ENCODE peak calls at places on chromosome X, in eight cellular contexts. Q is hippocampal formation; X is left cardiac atrium; D is AG08395; I is NCI-H2171 treated with DMSO at 0.1 percent for 48 hours; K is activated CD8-positive, alpha-beta memory T cell treated with anti-CD3 and anti-CD28 coated beads, Interleukin-2, amount 50 U/mL, for 48 hours; B is fibroblast of lung; U is B cell. M is an unnamed sample.

GRCh38 chrX:132842839-132843238 is 115.6 kb downstream of the HS6ST2 start:
- DNase-seq in D (no peak), B (no peak), K (no peak), X (no peak), I (no peak), U (no peak), Q (no peak), M (no peak)

GRCh38 chrX:45714864-45715263 is 514.2 kb upstream of the DIPK2B start:
- DNase-seq in D (peak), U (no peak), X (no peak), I (no peak), K (no peak), Q (no peak), B (peak), M (no peak)

GRCh38 chrX:107454302-107454701 is 4.8 kb downstream of the FRMPD3 start:
- DNase-seq in B (no peak), I (no peak), U (no peak), Q (no peak), K (no peak), D (peak), X (no peak), M (no peak)

GRCh38 chrX:106716463-106716862 is 10.0 kb upstream of the RNF128 start:
- DNase-seq in X (no peak), U (no peak), B (no peak), K (no peak), Q (no peak), D (no peak), I (no peak), M (no peak)

GRCh38 chrX:106378616-106379015 is 210.5 kb downstream of the PWWP3B start:
- DNase-seq in U (no peak), I (no peak), D (no peak), Q (no peak), B (no peak), X (no peak), K (no peak), M (no peak)

GRCh38 chrX:56762707-56763555 is 33.9 kb downstream of the NBDY start:
- DNase-seq in X (no peak), K (no peak), U (no peak), B (no peak), Q (no peak), D (no peak), I (no peak), M (peak)

GRCh38 chrX:103687696-103688191 is 1.2 kb upstream of the MORF4L2 start:
- DNase-seq in D (peak), B (peak), I (peak), U (no peak), Q (peak), X (peak), K (peak), M (no peak)

GRCh38 chrX:79375340-79375739 is 8.2 kb upstream of the ITM2A start:
- DNase-seq in X (no peak), B (no peak), D (no peak), I (no peak), K (no peak), U (no peak), Q (no peak), M (no peak)

GRCh38 chrX:11929476-11929875 is 171.4 kb downstream of the MSL3 start:
- DNase-seq in Q (no peak), X (no peak), K (no peak), I (peak), B (no peak), U (no peak), D (no peak), M (no peak)

GRCh38 chrX:105837227-105837626 is 14.9 kb downstream of the NRK start:
- DNase-seq in D (no peak), Q (no peak), X (peak), U (no peak), K (no peak), I (no peak), B (peak), M (peak)

GRCh38 chrX:12770440-12770839 is 20.8 kb upstream of the PRPS2 start:
- DNase-seq in K (no peak), Q (no peak), X (no peak), I (peak), D (peak), U (no peak), B (peak), M (no peak)

GRCh38 chrX:40922307-40922706 is 162.9 kb upstream of the USP9X start:
- DNase-seq in D (peak), K (no peak), B (peak), X (no peak), I (no peak), Q (no peak), U (no peak), M (no peak)

GRCh38 chrX:46574337-46574940 is 874 bp downstream of the CHST7 start:
- DNase-seq in D (no peak), X (peak), K (peak), U (peak), Q (no peak), B (no peak), I (no peak), M (no peak)

GRCh38 chrX:72393836-72394517 is 88.3 kb upstream of the CITED1 start:
- DNase-seq in U (no peak), Q (no peak), B (peak), D (no peak), I (no peak), K (no peak), X (no peak), M (no peak)

GRCh38 chrX:826448-826847 is 195.9 kb downstream of the SHOX start:
- DNase-seq in U (no peak), K (no peak), I (no peak), X (no peak), B (no peak), D (no peak), Q (no peak), M (peak)

GRCh38 chrX:55488559-55489314 is 911 bp downstream of the USP51 start:
- DNase-seq in Q (peak), X (peak), U (peak), K (peak), I (peak), B (peak), D (peak), M (peak)

GRCh38 chrX:40094900-40095587 is 2.7 kb downstream of the BCOR start:
- DNase-seq in B (no peak), U (no peak), Q (no peak), I (no peak), D (no peak), X (peak), K (no peak), M (no peak)

M was measured in osteocyte.